ENCODE peak calls at places on chromosomes 7 and 10, in four cellular contexts. M, W, Z and U are unnamed samples.

GRCh38 chr10:8829592-8829991 is 775.1 kb downstream of the GATA3 start:
- DNase-seq in M (peak; percentile 29), W (no peak), Z (no peak), U (no peak)

GRCh38 chr10:69142983-69143382 is 19.0 kb downstream of the VPS26A start:
- DNase-seq in M (no peak), W (no peak), Z (no peak), U (no peak)

GRCh38 chr10:48567346-48567745 is 37.5 kb downstream of the ARHGAP22 start:
- DNase-seq in M (no peak), W (no peak), Z (no peak), U (no peak)

GRCh38 chr10:62456611-62457101 is 82.5 kb downstream of the ZNF365 start:
- DNase-seq in M (no peak), W (no peak), Z (no peak), U (peak; percentile 6)

GRCh38 chr10:111600772-111601171 is 523.9 kb downstream of the ADRA2A start:
- DNase-seq in M (no peak), W (no peak), Z (no peak), U (no peak)

GRCh38 chr10:130484131-130484911 is 348.1 kb downstream of the GLRX3 start:
- DNase-seq in M (no peak), W (peak; percentile 1), Z (no peak), U (no peak)

GRCh38 chr10:43308986-43309385 is 42.1 kb upstream of the RASGEF1A start:
- DNase-seq in M (no peak), W (no peak), Z (peak; percentile 4), U (no peak)

GRCh38 chr10:93346060-93346459 is 136.1 kb downstream of the MYOF start:
- DNase-seq in M (no peak), W (no peak), Z (no peak), U (peak; percentile 21)

GRCh38 chr7:22173884-22174573 is 182.9 kb downstream of the RAPGEF5 start:
- DNase-seq in M (no peak), W (peak; percentile 67), Z (no peak), U (no peak)

GRCh38 chr10:70381491-70382421 is 669 bp downstream of the LRRC20 start:
- DNase-seq in M (peak; percentile 25), W (peak; percentile 49), Z (no peak), U (peak; percentile 13)

DNA sequence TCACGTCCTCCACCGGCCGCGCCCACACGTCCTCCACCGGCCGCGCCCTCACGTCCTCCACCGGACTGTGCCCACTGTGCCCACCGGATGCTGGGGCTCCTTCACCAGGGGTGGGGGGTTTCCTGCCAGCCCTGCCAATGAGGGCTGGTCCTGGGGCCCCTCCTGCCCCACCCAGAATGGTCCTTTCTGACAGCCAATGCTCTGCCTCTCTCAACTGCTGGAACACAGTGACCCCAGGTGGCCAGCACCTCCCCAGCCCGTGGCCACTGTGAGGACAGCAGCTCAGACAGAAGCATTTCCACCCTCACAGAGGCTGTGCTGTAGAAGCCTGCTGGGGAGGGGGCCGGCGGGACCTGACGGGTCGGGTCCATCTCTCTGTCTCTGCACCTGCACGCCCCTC is 90.1 kb upstream of the DNAAF5 start:
- DNase-seq in M (peak; percentile 85), W (peak; percentile 79), Z (peak; percentile 12), U (no peak)
- TF ChIP-seq MAZ in M (no peak), W (peak; percentile 83), Z (no peak), U (no peak)

GRCh38 chr7:142356166-142356565 is 98.3 kb upstream of the PRSS58 start:
- DNase-seq in M (no peak), W (no peak), Z (no peak), U (no peak)

GRCh38 chr7:142359694-142360279 is 101.9 kb upstream of the PRSS58 start:
- DNase-seq in M (no peak), W (no peak), Z (no peak), U (no peak)

GRCh38 chr7:142362349-142362748 is 104.5 kb upstream of the PRSS58 start:
- DNase-seq in M (no peak), W (no peak), Z (no peak), U (no peak)

GRCh38 chr7:142355328-142355727 is 97.5 kb upstream of the PRSS58 start:
- DNase-seq in M (no peak), W (no peak), Z (no peak), U (peak; percentile 73)

GRCh38 chr7:142357953-142358520 is 100.2 kb upstream of the PRSS58 start:
- DNase-seq in M (peak; percentile 76), W (peak; percentile 79), Z (peak; percentile 47), U (peak; percentile 83)
- TF ChIP-seq RAD21 in M (peak; percentile 47), W (peak; percentile 41), Z (no peak), U (peak; percentile 82)

GRCh38 chr10:33211123-33211878 is 123.2 kb downstream of the NRP1 start:
- DNase-seq in M (no peak), W (no peak), Z (no peak), U (peak; percentile 92)
- TF ChIP-seq MAZ in M (no peak), W (no peak), Z (no peak), U (peak; percentile 16)

DNA sequence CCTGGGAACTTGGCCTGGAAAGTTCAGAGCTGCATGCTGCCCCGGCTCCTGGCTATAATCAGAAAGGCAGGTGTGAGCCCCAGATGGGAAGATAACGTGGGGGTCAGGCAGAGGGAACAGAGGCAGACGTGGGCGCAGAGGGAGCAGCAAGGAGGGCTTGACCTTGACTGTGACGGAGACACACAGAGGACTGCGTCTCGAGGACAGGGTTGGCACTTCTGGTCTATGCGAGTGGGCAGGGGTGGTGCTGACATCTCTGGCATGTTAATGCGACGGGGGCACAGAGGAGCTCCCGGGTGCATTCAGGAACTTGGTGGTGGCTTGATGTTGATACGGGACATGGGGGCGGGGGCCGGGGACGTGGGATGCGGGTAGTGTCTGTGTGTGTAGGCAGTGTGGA is 232.1 kb upstream of the GRB10 start:
- DNase-seq in M (no peak), W (no peak), Z (no peak), U (no peak)
- TF ChIP-seq RAD21 in M (no peak), W (no peak), Z (no peak), U (no peak)

DNA sequence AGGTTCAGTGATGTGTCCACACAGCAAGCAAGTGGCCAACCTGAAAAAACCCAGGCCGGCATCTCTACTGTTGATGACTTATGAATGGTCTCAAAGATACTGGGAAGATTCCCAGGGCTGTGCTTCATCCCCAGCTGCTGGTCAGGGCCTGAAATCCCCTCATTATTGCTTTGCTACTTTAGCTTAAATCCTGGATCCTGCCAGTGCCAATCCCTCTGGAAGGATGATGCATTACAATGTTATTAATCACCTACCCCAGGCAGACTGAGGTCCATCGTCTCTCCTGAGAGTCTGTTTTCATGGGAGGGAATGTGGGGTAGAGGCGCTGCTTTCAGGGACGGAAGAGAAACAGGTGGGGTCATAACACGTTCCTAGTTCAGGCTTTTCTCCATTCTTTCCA is 371.6 kb downstream of the RPS24 start:
- DNase-seq in M (no peak), W (no peak), Z (no peak), U (no peak)
- TF ChIP-seq MAZ in M (no peak), W (no peak), Z (no peak), U (no peak)

GRCh38 chr7:98956469-98956868 is 78.1 kb downstream of the TRRAP start:
- DNase-seq in M (no peak), W (no peak), Z (no peak), U (no peak)
- TF ChIP-seq RAD21 in M (no peak), W (no peak), Z (no peak), U (no peak)

GRCh38 chr10:13462551-13462950 is 66.3 kb downstream of the BEND7 start:
- DNase-seq in M (no peak), W (no peak), Z (no peak), U (peak; percentile 53)

GRCh38 chr10:13453896-13454295 is 74.9 kb downstream of the BEND7 start:
- DNase-seq in M (no peak), W (no peak), Z (no peak), U (no peak)

DNA sequence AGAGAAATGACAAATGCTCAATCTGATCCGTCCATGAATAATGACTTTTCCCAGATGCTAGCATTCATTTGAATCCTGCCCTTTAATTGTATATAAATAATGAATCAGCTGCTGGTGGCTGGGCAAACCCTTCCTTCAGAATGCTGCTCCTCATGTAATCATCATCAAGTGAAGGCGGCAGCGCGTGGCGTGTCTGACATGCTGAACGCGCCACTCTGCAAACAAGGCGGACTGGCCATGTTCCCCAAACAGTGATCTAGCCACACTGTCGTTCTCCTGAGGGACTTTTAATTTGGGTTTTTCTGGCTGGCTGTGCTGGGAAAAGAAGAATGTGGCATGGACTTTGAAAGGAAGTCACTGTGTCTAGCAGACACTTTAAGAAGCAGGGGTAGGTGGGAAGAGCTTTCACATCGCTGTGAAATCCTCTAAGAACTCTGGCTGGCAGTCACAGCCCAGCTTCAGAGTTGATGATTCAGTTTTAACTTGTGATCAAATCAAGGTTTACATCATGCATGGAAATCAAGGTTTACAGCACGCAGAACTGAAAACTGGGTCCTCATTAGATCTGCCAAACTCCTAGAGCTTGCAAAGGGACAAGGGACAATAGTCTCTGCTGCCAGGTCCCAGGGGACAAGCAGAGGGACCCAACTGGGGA is 70.6 kb downstream of the BEND7 start:
- DNase-seq in M (no peak), W (no peak), Z (no peak), U (peak; percentile 45)
- TF ChIP-seq MAZ in M (no peak), W (no peak), Z (no peak), U (no peak)

GRCh38 chr10:122828716-122829255 is 16.9 kb downstream of the CUZD1 start:
- DNase-seq in M (no peak), W (no peak), Z (no peak), U (no peak)
- TF ChIP-seq RAD21 in M (no peak), W (no peak), Z (no peak), U (no peak)